ENCODE peak calls at places on chromosome 5, in four cellular contexts. One of them, this sample, is unnamed.

GRCh38 chr5:168939887-168940534 is 360.8 kb upstream of the PANK3 start:
- DNase-seq in HT-29: no peak
- DNase-seq in T-helper 2 cell: no peak
- DNase-seq in HepG2: no peak
- DNase-seq in this sample: no peak

GRCh38 chr5:53691014-53691413 is 130.6 kb downstream of the NDUFS4 start:
- DNase-seq in HepG2: no peak
- DNase-seq in HT-29: no peak
- DNase-seq in T-helper 2 cell: no peak
- DNase-seq in this sample: no peak

GRCh38 chr5:94361832-94362754 is 256.3 kb downstream of the KIAA0825 start:
- DNase-seq in HepG2: no peak
- DNase-seq in HT-29: no peak
- DNase-seq in T-helper 2 cell: no peak
- DNase-seq in this sample: no peak

GRCh38 chr5:91865920-91866319 is 482.8 kb upstream of the ARRDC3 start:
- DNase-seq in T-helper 2 cell: no peak
- DNase-seq in HT-29: no peak
- DNase-seq in HepG2: no peak
- DNase-seq in this sample: no peak

GRCh38 chr5:57499262-57500050 is 16.8 kb upstream of the ACTBL2 start:
- DNase-seq in HT-29: peak
- DNase-seq in T-helper 2 cell: no peak
- DNase-seq in HepG2: peak
- DNase-seq in this sample: peak

GRCh38 chr5:66616495-66617222 is 20.5 kb downstream of the MAST4 start:
- DNase-seq in HepG2: no peak
- DNase-seq in HT-29: no peak
- DNase-seq in T-helper 2 cell: no peak
- DNase-seq in this sample: no peak

GRCh38 chr5:179868541-179868940 is 9.9 kb upstream of the MRNIP start:
- DNase-seq in HepG2: no peak
- DNase-seq in T-helper 2 cell: no peak
- DNase-seq in HT-29: no peak
- DNase-seq in this sample: no peak

GRCh38 chr5:154595662-154596061 is 117.6 kb upstream of the HAND1 start:
- DNase-seq in T-helper 2 cell: no peak
- DNase-seq in HT-29: no peak
- DNase-seq in HepG2: no peak
- DNase-seq in this sample: no peak

GRCh38 chr5:56525117-56525516 is 290.2 kb upstream of the MAP3K1 start:
- DNase-seq in HepG2: no peak
- DNase-seq in T-helper 2 cell: no peak
- DNase-seq in HT-29: peak
- DNase-seq in this sample: no peak

GRCh38 chr5:177600458-177601018 is 606 bp downstream of the B4GALT7 start:
- DNase-seq in HT-29: no peak
- DNase-seq in HepG2: no peak
- DNase-seq in T-helper 2 cell: no peak
- DNase-seq in this sample: no peak

GRCh38 chr5:8057764-8058163 is 188.8 kb downstream of the MTRR start:
- DNase-seq in T-helper 2 cell: no peak
- DNase-seq in HT-29: no peak
- DNase-seq in HepG2: no peak
- DNase-seq in this sample: no peak

GRCh38 chr5:113489299-113489698 is 1.0 kb upstream of the MCC start:
- DNase-seq in HepG2: peak
- DNase-seq in T-helper 2 cell: peak
- DNase-seq in HT-29: peak
- DNase-seq in this sample: peak

GRCh38 chr5:13331585-13331984 is 612.9 kb downstream of the DNAH5 start:
- DNase-seq in HT-29: no peak
- DNase-seq in HepG2: no peak
- DNase-seq in T-helper 2 cell: no peak
- DNase-seq in this sample: no peak

GRCh38 chr5:42274913-42275312 is 148.3 kb upstream of the GHR start:
- DNase-seq in HepG2: no peak
- DNase-seq in T-helper 2 cell: no peak
- DNase-seq in HT-29: no peak
- DNase-seq in this sample: peak

GRCh38 chr5:177444106-177445051 is 2.2 kb upstream of the PRR7 start:
- DNase-seq in HT-29: no peak
- DNase-seq in HepG2: no peak
- DNase-seq in T-helper 2 cell: peak
- DNase-seq in this sample: no peak

GRCh38 chr5:121189569-121190305 is 661.9 kb upstream of the FTMT start:
- DNase-seq in T-helper 2 cell: no peak
- DNase-seq in HT-29: peak
- DNase-seq in HepG2: no peak
- DNase-seq in this sample: peak

GRCh38 chr5:94623026-94623425 is 4.6 kb downstream of the SLF1 start:
- DNase-seq in T-helper 2 cell: no peak
- DNase-seq in HT-29: no peak
- DNase-seq in HepG2: no peak
- DNase-seq in this sample: peak

GRCh38 chr5:91151947-91152346 is 231.2 kb downstream of the ARRDC3 start:
- DNase-seq in HepG2: peak
- DNase-seq in T-helper 2 cell: no peak
- DNase-seq in HT-29: no peak
- DNase-seq in this sample: peak

GRCh38 chr5:34736445-34737119 is 80.5 kb downstream of the RAI14 start:
- DNase-seq in T-helper 2 cell: no peak
- DNase-seq in HepG2: peak
- DNase-seq in HT-29: no peak
- DNase-seq in this sample: no peak

GRCh38 chr5:43643327-43643726 is 40.3 kb downstream of the NNT start:
- DNase-seq in HepG2: no peak
- DNase-seq in HT-29: no peak
- DNase-seq in T-helper 2 cell: no peak
- DNase-seq in this sample: peak

GRCh38 chr5:94308442-94308841 is 310.0 kb downstream of the KIAA0825 start:
- DNase-seq in HT-29: no peak
- DNase-seq in T-helper 2 cell: no peak
- DNase-seq in HepG2: no peak
- DNase-seq in this sample: no peak

GRCh38 chr5:176611435-176611834 is 1.5 kb upstream of the GPRIN1 start:
- DNase-seq in HT-29: peak
- DNase-seq in T-helper 2 cell: peak
- DNase-seq in HepG2: peak
- DNase-seq in this sample: peak

GRCh38 chr5:139806111-139806510 is 10.5 kb downstream of the PSD2 start:
- DNase-seq in HT-29: no peak
- DNase-seq in HepG2: no peak
- DNase-seq in T-helper 2 cell: no peak
- DNase-seq in this sample: no peak

GRCh38 chr5:10227396-10227795 is 22.3 kb downstream of the ATPSCKMT start:
- DNase-seq in HT-29: no peak
- DNase-seq in T-helper 2 cell: no peak
- DNase-seq in HepG2: no peak
- DNase-seq in this sample: no peak

GRCh38 chr5:174413520-174414314 is 310.7 kb upstream of the MSX2 start:
- DNase-seq in HT-29: no peak
- DNase-seq in T-helper 2 cell: no peak
- DNase-seq in HepG2: no peak
- DNase-seq in this sample: no peak

GRCh38 chr5:488744-489688 is 35.2 kb downstream of the SLC9A3 start:
- DNase-seq in T-helper 2 cell: no peak
- DNase-seq in HT-29: no peak
- DNase-seq in HepG2: no peak
- DNase-seq in this sample: no peak

GRCh38 chr5:177302354-177303110 is 987 bp downstream of the RAB24 start:
- DNase-seq in HT-29: peak
- DNase-seq in T-helper 2 cell: no peak
- DNase-seq in HepG2: no peak
- DNase-seq in this sample: peak

GRCh38 chr5:104635216-104635615 is 1072.6 kb upstream of the NUDT12 start:
- DNase-seq in HepG2: no peak
- DNase-seq in T-helper 2 cell: no peak
- DNase-seq in HT-29: no peak
- DNase-seq in this sample: peak

GRCh38 chr5:2193923-2194555 is 311.3 kb upstream of the IRX4 start:
- DNase-seq in HT-29: no peak
- DNase-seq in T-helper 2 cell: no peak
- DNase-seq in HepG2: no peak
- DNase-seq in this sample: no peak

GRCh38 chr5:964821-965220 is 43.8 kb upstream of the NKD2 start:
- DNase-seq in HT-29: no peak
- DNase-seq in T-helper 2 cell: no peak
- DNase-seq in HepG2: no peak
- DNase-seq in this sample: no peak

GRCh38 chr5:10701567-10702039 is 59.4 kb downstream of the DAP start:
- DNase-seq in HT-29: peak
- DNase-seq in T-helper 2 cell: no peak
- DNase-seq in HepG2: peak
- DNase-seq in this sample: peak

GRCh38 chr5:149628221-149628620 is 46.9 kb downstream of the ARHGEF37 start:
- DNase-seq in HT-29: no peak
- DNase-seq in T-helper 2 cell: no peak
- DNase-seq in HepG2: no peak
- DNase-seq in this sample: peak

This sample was measured in SK-MEL-5.